ENCODE peak calls at places on chromosomes 1 and 21, in six cellular contexts. One of them, this sample, is unnamed.

GRCh38 chr1:220281159-220281574 is 8.9 kb upstream of the RAB3GAP2 start:
- DNase-seq in psoas muscle: no peak
- DNase-seq in cardiac muscle cell: no peak
- DNase-seq in mesenchymal stem cell: peak
- DNase-seq in GM23338: peak
- DNase-seq in CD8-positive, alpha-beta T cell: no peak
- DNase-seq in this sample: no peak

GRCh38 chr1:30315185-30315960 is 408.0 kb downstream of the MATN1 start:
- DNase-seq in psoas muscle: no peak
- DNase-seq in mesenchymal stem cell: no peak
- DNase-seq in cardiac muscle cell: no peak
- DNase-seq in CD8-positive, alpha-beta T cell: peak
- DNase-seq in GM23338: peak
- DNase-seq in this sample: no peak

GRCh38 chr1:9071554-9072235 is 2.3 kb upstream of the SLC2A5 start:
- DNase-seq in CD8-positive, alpha-beta T cell: no peak
- DNase-seq in cardiac muscle cell: no peak
- DNase-seq in GM23338: peak
- DNase-seq in psoas muscle: no peak
- DNase-seq in mesenchymal stem cell: no peak
- DNase-seq in this sample: no peak

GRCh38 chr1:53951697-53952096 is 5.5 kb downstream of the LRRC42 start:
- DNase-seq in cardiac muscle cell: no peak
- DNase-seq in psoas muscle: no peak
- DNase-seq in mesenchymal stem cell: no peak
- DNase-seq in GM23338: no peak
- DNase-seq in CD8-positive, alpha-beta T cell: no peak
- DNase-seq in this sample: no peak

GRCh38 chr1:235494531-235494930 is 9.7 kb downstream of the B3GALNT2 start:
- DNase-seq in CD8-positive, alpha-beta T cell: no peak
- DNase-seq in cardiac muscle cell: no peak
- DNase-seq in psoas muscle: no peak
- DNase-seq in mesenchymal stem cell: no peak
- DNase-seq in GM23338: no peak
- DNase-seq in this sample: no peak

GRCh38 chr1:33347650-33347992 is 26.7 kb upstream of the A3GALT2 start:
- DNase-seq in CD8-positive, alpha-beta T cell: no peak
- DNase-seq in psoas muscle: peak
- DNase-seq in cardiac muscle cell: no peak
- DNase-seq in mesenchymal stem cell: no peak
- DNase-seq in GM23338: no peak
- DNase-seq in this sample: peak

GRCh38 chr1:68994096-68994495 is 497.2 kb upstream of the DEPDC1 start:
- DNase-seq in cardiac muscle cell: no peak
- DNase-seq in mesenchymal stem cell: no peak
- DNase-seq in psoas muscle: no peak
- DNase-seq in CD8-positive, alpha-beta T cell: no peak
- DNase-seq in GM23338: no peak
- DNase-seq in this sample: no peak

GRCh38 chr1:110003747-110004428 is 19.3 kb downstream of the AHCYL1 start:
- DNase-seq in mesenchymal stem cell: peak
- DNase-seq in GM23338: peak
- DNase-seq in CD8-positive, alpha-beta T cell: no peak
- DNase-seq in cardiac muscle cell: peak
- DNase-seq in psoas muscle: peak
- DNase-seq in this sample: peak

DNA sequence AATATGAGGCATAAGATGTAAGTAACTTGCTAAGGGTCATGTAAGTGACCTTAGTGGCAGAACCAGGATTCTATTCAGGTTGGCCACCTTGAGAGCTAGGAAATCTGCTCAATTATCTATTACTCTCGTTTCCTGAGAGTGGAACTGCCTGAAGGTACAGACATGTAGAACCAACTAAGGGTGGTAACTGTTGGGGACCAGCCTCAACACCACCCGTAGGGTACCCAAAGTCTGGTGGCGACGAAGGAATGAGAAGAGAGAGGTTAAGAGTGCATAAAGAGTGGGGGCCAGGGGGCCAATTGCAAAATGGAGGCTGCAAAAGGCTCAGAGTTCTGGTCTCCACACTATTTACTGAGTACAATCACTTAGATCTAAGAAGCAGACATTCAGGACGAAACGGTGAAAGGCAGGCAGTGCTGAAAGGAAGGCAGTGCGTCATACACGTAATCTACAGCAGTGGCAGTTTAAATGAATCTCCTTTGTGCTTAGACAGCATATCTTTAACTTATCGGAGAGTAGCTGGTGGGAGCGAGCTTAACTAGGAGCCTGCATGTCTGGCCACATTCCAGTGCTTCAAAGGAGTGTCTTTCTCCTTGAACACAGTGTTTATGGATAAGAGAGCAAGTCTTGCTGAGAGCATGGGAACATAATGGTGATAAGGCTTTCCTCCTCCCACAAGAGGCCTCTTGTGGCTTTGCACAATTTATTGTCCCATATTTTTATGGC is 25.0 kb downstream of the SRSF4 start:
- DNase-seq in CD8-positive, alpha-beta T cell: no peak
- DNase-seq in cardiac muscle cell: peak
- DNase-seq in psoas muscle: no peak
- DNase-seq in mesenchymal stem cell: peak
- DNase-seq in GM23338: no peak
- DNase-seq in this sample: no peak
- H3K27ac ChIP-seq in CD8-positive, alpha-beta T cell: no peak
- H3K27ac ChIP-seq in cardiac muscle cell: peak
- H3K27ac ChIP-seq in psoas muscle: peak
- H3K27ac ChIP-seq in mesenchymal stem cell: peak
- H3K27ac ChIP-seq in GM23338: peak
- H3K27ac ChIP-seq in this sample: no peak

GRCh38 chr1:65918564-65918963 is 125.9 kb downstream of the PDE4B start:
- DNase-seq in mesenchymal stem cell: no peak
- DNase-seq in psoas muscle: no peak
- DNase-seq in CD8-positive, alpha-beta T cell: no peak
- DNase-seq in GM23338: no peak
- DNase-seq in cardiac muscle cell: no peak
- DNase-seq in this sample: no peak
- H3K4me3 ChIP-seq in mesenchymal stem cell: no peak
- H3K4me3 ChIP-seq in psoas muscle: no peak
- H3K4me3 ChIP-seq in CD8-positive, alpha-beta T cell: no peak
- H3K4me3 ChIP-seq in GM23338: no peak
- H3K4me3 ChIP-seq in cardiac muscle cell: no peak
- H3K4me3 ChIP-seq in this sample: no peak

DNA sequence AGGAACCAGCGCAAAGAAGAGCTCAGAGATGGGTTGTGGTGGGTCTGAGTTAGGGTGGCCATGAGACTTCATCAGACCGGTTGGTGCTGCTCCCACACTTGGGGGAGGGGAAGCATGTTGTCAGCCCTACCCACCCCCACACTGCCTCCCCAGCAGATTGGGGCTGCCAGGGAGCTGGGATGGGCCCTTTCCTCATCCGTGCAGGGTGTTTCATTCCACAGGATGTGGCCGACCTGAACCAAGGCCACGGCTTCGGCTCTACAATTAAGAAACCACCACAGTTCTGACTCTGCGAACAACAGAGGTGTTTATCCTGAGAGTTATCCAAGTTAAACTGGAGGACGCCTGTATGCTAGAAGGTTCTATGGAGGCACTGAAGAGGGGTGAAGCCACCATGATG is 171.2 kb downstream of the ETS2 start:
- DNase-seq in cardiac muscle cell: no peak
- DNase-seq in CD8-positive, alpha-beta T cell: no peak
- DNase-seq in psoas muscle: no peak
- DNase-seq in GM23338: no peak
- DNase-seq in mesenchymal stem cell: no peak
- DNase-seq in this sample: no peak
- H3K27ac ChIP-seq in cardiac muscle cell: no peak
- H3K27ac ChIP-seq in CD8-positive, alpha-beta T cell: no peak
- H3K27ac ChIP-seq in psoas muscle: no peak
- H3K27ac ChIP-seq in GM23338: no peak
- H3K27ac ChIP-seq in mesenchymal stem cell: no peak
- H3K27ac ChIP-seq in this sample: no peak

DNA sequence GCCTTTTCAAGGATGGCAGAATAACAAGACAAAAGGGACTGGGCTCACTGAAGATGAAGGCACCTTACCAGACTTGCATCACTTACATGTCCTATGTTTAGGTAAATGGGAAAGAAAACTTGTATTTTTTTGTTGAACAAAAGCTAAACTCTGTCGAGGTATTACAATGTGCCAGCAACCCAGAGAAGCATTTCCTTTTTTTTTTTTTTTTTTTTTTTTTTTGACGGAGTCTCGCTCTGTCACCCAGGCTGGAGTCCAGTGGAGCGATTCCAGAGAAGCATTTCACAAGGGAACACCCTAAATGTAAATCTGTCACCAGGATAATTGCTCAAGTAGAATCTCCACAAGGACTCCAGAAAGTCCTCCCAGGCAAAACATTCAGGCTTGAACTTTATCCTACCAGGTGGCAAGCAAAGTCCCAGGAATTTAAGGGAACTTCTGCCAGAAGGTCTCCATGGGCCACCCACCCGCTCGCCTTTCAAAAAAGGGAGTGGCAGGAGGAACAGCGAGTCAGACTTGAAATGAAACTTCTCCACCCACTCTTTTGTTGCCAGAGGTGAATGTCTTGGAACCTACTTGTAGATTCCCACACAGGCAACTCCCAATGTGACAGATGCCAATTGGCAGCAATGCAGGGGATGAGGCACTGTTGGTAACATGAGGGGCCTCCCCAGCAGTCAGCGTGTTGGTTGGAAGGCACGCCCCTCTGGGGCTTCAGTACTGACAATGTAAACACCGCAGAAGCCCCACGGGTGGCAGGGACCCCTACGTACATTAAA is 125.0 kb downstream of the TIAM1 start:
- DNase-seq in psoas muscle: peak
- DNase-seq in mesenchymal stem cell: no peak
- DNase-seq in CD8-positive, alpha-beta T cell: no peak
- DNase-seq in cardiac muscle cell: no peak
- DNase-seq in GM23338: no peak
- DNase-seq in this sample: peak
- H3K4me3 ChIP-seq in psoas muscle: no peak
- H3K4me3 ChIP-seq in mesenchymal stem cell: no peak
- H3K4me3 ChIP-seq in CD8-positive, alpha-beta T cell: no peak
- H3K4me3 ChIP-seq in cardiac muscle cell: no peak
- H3K4me3 ChIP-seq in GM23338: no peak
- H3K4me3 ChIP-seq in this sample: peak

DNA sequence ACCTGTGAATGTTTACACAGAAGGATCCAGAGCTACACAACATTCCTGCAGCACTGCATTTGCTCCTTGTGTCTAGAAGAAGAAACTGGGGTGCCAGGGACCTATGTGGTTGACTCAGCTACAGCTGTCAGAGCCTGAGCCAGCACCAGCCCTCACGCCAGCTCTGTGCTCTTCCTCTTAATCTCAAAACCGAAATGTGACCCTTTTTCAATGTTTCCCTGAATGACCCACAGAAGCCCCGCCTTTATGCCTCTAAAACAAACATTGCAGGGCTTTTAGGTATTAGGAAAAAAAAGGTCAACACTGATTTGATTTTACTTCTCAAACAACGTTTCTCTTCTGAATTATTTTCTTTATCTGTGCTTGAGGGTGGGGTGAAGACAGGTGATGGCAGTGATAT is 260.5 kb downstream of the DYRK1A start:
- DNase-seq in GM23338: peak
- DNase-seq in CD8-positive, alpha-beta T cell: no peak
- DNase-seq in cardiac muscle cell: no peak
- DNase-seq in mesenchymal stem cell: no peak
- DNase-seq in psoas muscle: no peak
- DNase-seq in this sample: no peak
- H3K27ac ChIP-seq in GM23338: no peak
- H3K27ac ChIP-seq in CD8-positive, alpha-beta T cell: no peak
- H3K27ac ChIP-seq in cardiac muscle cell: no peak
- H3K27ac ChIP-seq in mesenchymal stem cell: no peak
- H3K27ac ChIP-seq in psoas muscle: no peak
- H3K27ac ChIP-seq in this sample: no peak

GRCh38 chr1:218459878-218460277 is 114.7 kb downstream of the TGFB2 start:
- DNase-seq in psoas muscle: no peak
- DNase-seq in mesenchymal stem cell: peak
- DNase-seq in CD8-positive, alpha-beta T cell: no peak
- DNase-seq in GM23338: peak
- DNase-seq in cardiac muscle cell: peak
- DNase-seq in this sample: peak

GRCh38 chr1:218462116-218462515 is 117.0 kb downstream of the TGFB2 start:
- DNase-seq in cardiac muscle cell: no peak
- DNase-seq in psoas muscle: no peak
- DNase-seq in mesenchymal stem cell: no peak
- DNase-seq in GM23338: no peak
- DNase-seq in CD8-positive, alpha-beta T cell: no peak
- DNase-seq in this sample: no peak

GRCh38 chr1:218460367-218460766 is 115.2 kb downstream of the TGFB2 start:
- DNase-seq in CD8-positive, alpha-beta T cell: no peak
- DNase-seq in GM23338: peak
- DNase-seq in cardiac muscle cell: no peak
- DNase-seq in psoas muscle: no peak
- DNase-seq in mesenchymal stem cell: peak
- DNase-seq in this sample: no peak

GRCh38 chr1:218461351-218461750 is 116.2 kb downstream of the TGFB2 start:
- DNase-seq in cardiac muscle cell: no peak
- DNase-seq in psoas muscle: no peak
- DNase-seq in mesenchymal stem cell: no peak
- DNase-seq in CD8-positive, alpha-beta T cell: no peak
- DNase-seq in GM23338: no peak
- DNase-seq in this sample: no peak

GRCh38 chr1:218459450-218459849 is 114.3 kb downstream of the TGFB2 start:
- DNase-seq in psoas muscle: peak
- DNase-seq in CD8-positive, alpha-beta T cell: no peak
- DNase-seq in cardiac muscle cell: no peak
- DNase-seq in GM23338: peak
- DNase-seq in mesenchymal stem cell: no peak
- DNase-seq in this sample: no peak
- H3K4me3 ChIP-seq in psoas muscle: no peak
- H3K4me3 ChIP-seq in CD8-positive, alpha-beta T cell: no peak
- H3K4me3 ChIP-seq in cardiac muscle cell: no peak
- H3K4me3 ChIP-seq in GM23338: no peak
- H3K4me3 ChIP-seq in mesenchymal stem cell: no peak
- H3K4me3 ChIP-seq in this sample: no peak

GRCh38 chr1:80799457-80799856 is 1001.3 kb upstream of the ADGRL2 start:
- DNase-seq in psoas muscle: no peak
- DNase-seq in GM23338: peak
- DNase-seq in CD8-positive, alpha-beta T cell: no peak
- DNase-seq in mesenchymal stem cell: no peak
- DNase-seq in cardiac muscle cell: peak
- DNase-seq in this sample: no peak
- H3K27ac ChIP-seq in psoas muscle: no peak
- H3K27ac ChIP-seq in GM23338: no peak
- H3K27ac ChIP-seq in CD8-positive, alpha-beta T cell: no peak
- H3K27ac ChIP-seq in mesenchymal stem cell: no peak
- H3K27ac ChIP-seq in cardiac muscle cell: no peak
- H3K27ac ChIP-seq in this sample: no peak

DNA sequence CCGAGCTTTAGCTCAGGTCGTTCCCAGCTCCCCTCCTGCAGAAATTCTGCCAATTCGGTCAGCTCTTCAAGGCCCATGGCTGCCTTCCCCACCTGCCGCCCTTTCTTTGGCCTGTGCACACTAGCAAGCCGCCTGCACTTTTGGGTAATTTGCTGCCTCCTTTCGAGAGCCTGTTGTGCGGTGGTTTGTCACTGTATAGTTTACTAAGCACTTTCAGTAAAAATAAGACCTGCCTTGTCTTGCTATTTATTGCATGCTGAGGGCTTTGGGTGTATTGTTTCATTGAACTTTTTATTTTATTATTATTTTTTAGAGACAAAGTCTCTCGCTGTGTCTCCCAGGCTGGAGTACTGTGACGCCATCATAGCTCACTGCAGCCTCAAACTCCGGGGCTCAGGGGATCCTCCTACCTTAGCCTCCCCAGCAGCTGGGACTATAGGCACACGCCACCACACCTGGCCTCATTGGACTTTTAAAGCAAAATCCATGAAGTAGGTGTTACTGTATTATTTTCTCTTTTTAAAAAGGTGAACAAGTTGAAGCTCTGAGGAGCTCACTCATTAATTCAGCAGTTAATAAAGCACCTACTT is 1.1 kb upstream of the FABP3 start:
- DNase-seq in mesenchymal stem cell: no peak
- DNase-seq in cardiac muscle cell: no peak
- DNase-seq in psoas muscle: no peak
- DNase-seq in GM23338: no peak
- DNase-seq in CD8-positive, alpha-beta T cell: peak
- DNase-seq in this sample: no peak
- H3K4me3 ChIP-seq in mesenchymal stem cell: peak
- H3K4me3 ChIP-seq in cardiac muscle cell: no peak
- H3K4me3 ChIP-seq in psoas muscle: peak
- H3K4me3 ChIP-seq in GM23338: peak
- H3K4me3 ChIP-seq in CD8-positive, alpha-beta T cell: peak
- H3K4me3 ChIP-seq in this sample: peak

This sample was measured in SJSA1.